ENCODE peak calls at places on chromosomes 2 and 18, in seven cellular contexts. D is A549, R is upper lobe of left lung, X is heart left ventricle, E is HCT116, P is IMR-90, C is K562. J is an unnamed sample. For H3K4me1, the result is how much of the 10 kb centered on the place peaks cover.

GRCh38 chr2:28905533-28905932 is 11.1 kb downstream of the WDR43 start:
- ATAC-seq in D (no peak), R (no peak), X (no peak), E (no peak), P (no peak), C (no peak), J (no peak)

GRCh38 chr2:133765693-133766092 is 197.4 kb upstream of the NCKAP5 start:
- ATAC-seq in D (peak), R (peak), X (peak), E (no peak), P (peak), C (no peak), J (no peak)

GRCh38 chr18:54584065-54584464 is 7.0 kb upstream of the DYNAP start:
- ATAC-seq in D (no peak), R (no peak), X (no peak), E (no peak), P (no peak), C (no peak), J (no peak)

GRCh38 chr18:65057439-65058083 is 693.3 kb upstream of the CDH7 start:
- ATAC-seq in D (no peak), R (no peak), X (no peak), E (no peak), P (no peak), C (no peak), J (no peak)

GRCh38 chr2:152396051-152396511 is 61.1 kb downstream of the FMNL2 start:
- ATAC-seq in D (no peak), R (peak), X (no peak), E (no peak), P (no peak), C (no peak), J (no peak)

GRCh38 chr2:205034034-205034433 is 488.8 kb downstream of the PARD3B start:
- ATAC-seq in D (no peak), R (no peak), X (no peak), E (no peak), P (no peak), C (no peak), J (no peak)

GRCh38 chr2:110816404-110817365 is 84.3 kb downstream of the ACOXL start:
- ATAC-seq in D (no peak), R (no peak), X (no peak), E (no peak), P (no peak), C (no peak), J (no peak)

GRCh38 chr18:66621816-66622576 is 18.1 kb upstream of the CDH19 start:
- ATAC-seq in D (no peak), R (no peak), X (no peak), E (no peak), P (no peak), C (no peak), J (no peak)

GRCh38 chr18:10536270-10536669 is 10.4 kb downstream of the NAPG start:
- ATAC-seq in D (no peak), R (no peak), X (no peak), E (no peak), P (no peak), C (no peak), J (no peak)

GRCh38 chr2:205352120-205352519 is 330.2 kb upstream of the NRP2 start:
- ATAC-seq in D (no peak), R (no peak), X (no peak), E (no peak), P (no peak), C (no peak), J (no peak)

GRCh38 chr2:9972621-9973445 is 21.3 kb downstream of the GRHL1 start:
- ATAC-seq in D (peak), R (peak), X (no peak), E (peak), P (no peak), C (peak), J (peak)

GRCh38 chr2:70362661-70363060 is 60.8 kb upstream of the FAM136A start:
- ATAC-seq in D (peak), R (no peak), X (no peak), E (no peak), P (no peak), C (no peak), J (no peak)

GRCh38 chr2:186946896-186947467 is 98.0 kb upstream of the ZSWIM2 start:
- ATAC-seq in D (no peak), R (no peak), X (no peak), E (no peak), P (no peak), C (no peak), J (no peak)

GRCh38 chr2:138581909-138582308 is 80.3 kb downstream of the SPOPL start:
- ATAC-seq in D (no peak), R (no peak), X (no peak), E (no peak), P (no peak), C (no peak), J (no peak)

GRCh38 chr2:7552825-7553550 is 635.8 kb downstream of the RNF144A start:
- ATAC-seq in D (no peak), R (no peak), X (no peak), E (no peak), P (no peak), C (no peak), J (no peak)

GRCh38 chr2:230947908-230948365 is 22.9 kb upstream of the GPR55 start:
- ATAC-seq in D (no peak), R (peak), X (no peak), E (no peak), P (no peak), C (no peak), J (no peak)
- TF ChIP-seq POLR2A in D (no peak), R (no peak), X (no peak), E (no peak), P (no peak), C (no peak), J (no peak)

DNA sequence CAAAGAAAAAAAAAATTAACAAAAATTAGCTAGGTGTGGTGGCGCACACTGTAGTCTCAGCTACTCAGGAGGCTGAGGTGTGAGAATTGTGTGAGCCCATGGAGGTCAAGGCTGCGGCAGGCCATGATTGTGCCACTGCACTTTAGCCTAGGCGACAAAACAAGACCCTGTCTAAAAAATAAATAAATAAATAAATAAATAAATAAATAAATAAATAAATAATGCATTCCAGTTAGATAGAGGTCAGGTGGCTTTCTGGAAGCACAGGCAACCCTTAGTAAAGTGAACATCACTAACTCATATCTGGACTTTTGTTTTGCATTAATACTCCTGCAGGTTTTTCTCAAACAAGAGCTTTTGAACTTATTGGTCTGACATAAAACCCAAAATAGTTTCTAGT is 206.8 kb downstream of the L3MBTL4 start:
- ATAC-seq in D (no peak), R (no peak), X (no peak), E (no peak), P (no peak), C (no peak), J (no peak)
- H3K4me1 ChIP-seq in D (under half), R (under half), X (under half), E (under half), P (under half), C (under half), J (under half)

DNA sequence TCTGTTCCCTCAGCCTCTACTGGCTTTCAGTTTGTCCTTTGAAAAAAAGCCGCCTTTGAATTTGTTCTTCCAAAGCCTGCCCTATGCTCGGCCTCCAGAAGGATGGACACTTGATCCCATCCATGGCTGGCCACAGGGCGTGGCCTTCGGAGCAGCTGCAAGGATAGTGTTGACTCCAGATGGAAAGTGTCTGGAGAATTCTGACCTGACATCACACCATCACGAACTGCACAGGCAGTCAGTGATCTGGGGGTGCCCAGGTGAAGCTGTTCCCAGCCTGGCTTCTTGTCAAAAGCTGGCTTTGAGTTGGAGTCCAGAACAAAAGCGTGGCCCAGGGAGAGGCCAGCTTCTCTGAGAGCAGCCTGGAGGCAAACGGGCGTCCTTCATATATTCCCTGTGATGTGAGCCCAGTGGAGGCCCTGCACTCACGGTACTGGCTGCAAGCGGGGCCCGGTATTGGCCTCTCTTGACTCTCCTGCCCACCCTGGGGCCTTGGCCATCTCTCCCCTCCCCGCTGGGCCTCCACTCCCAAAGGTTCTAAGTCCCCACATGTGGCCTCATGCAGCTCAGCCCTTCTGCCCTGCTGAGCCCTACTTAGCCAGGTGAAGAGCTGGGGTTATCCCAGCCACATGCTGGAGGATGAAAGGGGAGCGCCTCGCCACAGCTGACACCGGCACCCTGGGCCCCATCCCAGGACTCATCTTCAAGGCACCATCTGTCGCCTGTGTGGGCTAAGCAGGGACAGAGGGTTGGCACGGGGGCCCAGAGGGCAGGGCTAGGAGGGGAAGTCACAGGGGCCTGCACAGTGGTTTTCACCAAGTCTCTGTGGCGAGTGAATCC is 20.4 kb upstream of the ATOH8 start:
- ATAC-seq in D (no peak), R (peak), X (no peak), E (no peak), P (no peak), C (no peak), J (no peak)
- TF ChIP-seq POLR2A in D (no peak), R (no peak), X (no peak), E (no peak), P (no peak), C (no peak), J (no peak)

GRCh38 chr18:50654658-50655550 is 95.0 kb downstream of the MAPK4 start:
- ATAC-seq in D (no peak), R (no peak), X (peak), E (no peak), P (no peak), C (no peak), J (peak)
- H3K4me1 ChIP-seq in D (under half), R (under half), X (half or more), E (under half), P (under half), C (under half), J (under half)

GRCh38 chr2:20350105-20350712 is 435 bp downstream of the PUM2 start:
- ATAC-seq in D (peak), R (peak), X (peak), E (peak), P (peak), C (peak), J (peak)

GRCh38 chr2:20351555-20352229 is 1.0 kb upstream of the PUM2 start:
- ATAC-seq in D (peak), R (no peak), X (no peak), E (peak), P (no peak), C (peak), J (no peak)

GRCh38 chr2:20352230-20353216 is 1.9 kb upstream of the PUM2 start:
- ATAC-seq in D (no peak), R (no peak), X (no peak), E (no peak), P (no peak), C (no peak), J (no peak)

GRCh38 chr2:20349457-20350034 is 1.1 kb downstream of the PUM2 start:
- ATAC-seq in D (no peak), R (no peak), X (no peak), E (no peak), P (no peak), C (no peak), J (no peak)

DNA sequence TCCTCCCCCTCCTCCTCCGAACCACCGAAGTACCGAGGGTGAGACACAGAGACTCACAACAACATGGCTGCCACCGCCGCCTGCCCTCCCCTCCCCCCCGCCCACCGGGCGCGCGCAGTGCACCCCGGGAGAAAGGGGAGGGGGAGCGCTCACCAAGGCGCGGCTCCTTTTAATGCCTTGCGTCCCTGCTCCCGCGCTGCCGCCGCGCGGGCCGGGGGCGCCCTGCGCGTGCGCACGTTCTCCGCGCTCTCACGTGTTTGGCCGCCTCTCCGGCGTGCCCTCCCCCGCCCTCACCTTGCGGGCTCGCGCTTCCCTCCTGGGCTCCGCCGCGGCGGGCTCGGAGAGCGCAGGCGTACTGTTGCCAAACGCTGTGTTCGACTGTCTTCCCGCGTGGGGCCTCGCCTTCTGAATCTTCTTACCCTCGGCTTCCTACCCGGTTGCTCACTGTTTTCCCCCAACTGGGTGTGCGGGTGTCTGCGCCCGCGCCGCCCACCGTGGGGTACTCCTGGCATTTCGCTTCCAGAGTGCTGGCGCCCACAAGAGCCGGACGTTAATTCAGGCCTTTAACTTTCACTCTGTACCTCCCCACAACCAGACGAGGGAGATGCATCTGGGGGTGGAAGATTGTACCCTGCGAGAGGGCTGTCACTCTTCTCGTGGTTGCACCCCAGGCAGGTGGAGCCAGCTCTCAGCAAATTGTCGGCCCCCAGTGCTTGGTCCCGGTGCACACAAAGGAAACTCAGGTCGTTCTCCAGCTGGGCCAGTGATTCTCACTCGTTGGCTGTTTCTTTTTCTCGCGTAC is at the start of gene PUM2:
- ATAC-seq in D (peak), R (peak), X (peak), E (peak), P (peak), C (peak), J (peak)
- TF ChIP-seq POLR2A in D (peak), R (no peak), X (no peak), E (peak), P (no peak), C (peak), J (peak)

GRCh38 chr2:19176172-19176852 is 182.1 kb downstream of the OSR1 start:
- ATAC-seq in D (no peak), R (no peak), X (no peak), E (no peak), P (no peak), C (no peak), J (no peak)

GRCh38 chr2:19176977-19177376 is 181.4 kb downstream of the OSR1 start:
- ATAC-seq in D (no peak), R (no peak), X (no peak), E (no peak), P (peak), C (no peak), J (no peak)

DNA sequence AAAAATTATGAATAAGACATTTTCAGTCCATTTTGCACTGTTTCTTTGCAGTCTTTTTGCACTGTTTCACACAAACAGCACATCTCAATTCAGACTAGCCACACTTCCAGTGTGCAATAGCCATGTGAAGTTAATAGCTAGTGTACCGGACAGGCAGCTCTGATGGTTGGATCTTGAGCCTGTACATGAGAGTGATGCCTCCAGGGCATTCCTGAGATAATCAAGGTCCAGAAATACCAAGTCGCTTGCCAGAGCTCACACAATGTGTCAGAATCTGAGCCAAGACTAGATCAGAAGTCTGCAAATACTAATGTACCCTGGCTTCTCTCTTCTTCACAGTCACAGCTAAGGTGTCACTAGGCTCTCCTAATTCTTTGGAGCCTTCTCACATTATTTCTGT is 180.2 kb downstream of the OSR1 start:
- ATAC-seq in D (no peak), R (no peak), X (peak), E (no peak), P (no peak), C (no peak), J (no peak)
- H3K4me1 ChIP-seq in D (under half), R (under half), X (under half), E (under half), P (under half), C (under half), J (under half)

GRCh38 chr18:63320690-63321265 is 1.2 kb upstream of the BCL2 start:
- ATAC-seq in D (peak), R (peak), X (peak), E (peak), P (no peak), C (peak), J (peak)
- TF ChIP-seq POLR2A in D (no peak), R (no peak), X (no peak), E (no peak), P (no peak), C (no peak), J (no peak)

GRCh38 chr2:43344911-43345373 is 118.5 kb upstream of the ZFP36L2 start:
- ATAC-seq in D (no peak), R (peak), X (no peak), E (no peak), P (no peak), C (peak), J (no peak)
- H3K4me1 ChIP-seq in D (under half), R (under half), X (half or more), E (under half), P (under half), C (under half), J (half or more)

J was measured in gastroesophageal sphincter.